ENCODE peak calls at places on chromosomes 1 and 21, in four cellular contexts. One of them, this sample, is unnamed.

GRCh38 chr1:197692965-197693364 is 82.3 kb downstream of the DENND1B start:
- DNase-seq in activated T-cell treated with anti-CD3 and anti-CD28 coated beads for 1 hour: no peak
- DNase-seq in T-helper 9 cell: no peak
- DNase-seq in GM23248: peak
- DNase-seq in this sample: no peak

GRCh38 chr1:234771642-234772344 is 161.8 kb upstream of the IRF2BP2 start:
- DNase-seq in activated T-cell treated with anti-CD3 and anti-CD28 coated beads for 1 hour: no peak
- DNase-seq in T-helper 9 cell: no peak
- DNase-seq in GM23248: no peak
- DNase-seq in this sample: no peak

GRCh38 chr1:214440219-214440965 is 111.0 kb downstream of the PTPN14 start:
- DNase-seq in activated T-cell treated with anti-CD3 and anti-CD28 coated beads for 1 hour: no peak
- DNase-seq in T-helper 9 cell: no peak
- DNase-seq in GM23248: no peak
- DNase-seq in this sample: no peak

GRCh38 chr1:33140153-33141149 is 41.4 kb downstream of the TRIM62 start:
- DNase-seq in activated T-cell treated with anti-CD3 and anti-CD28 coated beads for 1 hour: no peak
- DNase-seq in T-helper 9 cell: no peak
- DNase-seq in GM23248: peak
- DNase-seq in this sample: no peak

GRCh38 chr1:1562556-1563195 is 12.0 kb downstream of the SSU72 start:
- DNase-seq in activated T-cell treated with anti-CD3 and anti-CD28 coated beads for 1 hour: no peak
- DNase-seq in T-helper 9 cell: no peak
- DNase-seq in GM23248: no peak
- DNase-seq in this sample: no peak

GRCh38 chr1:23421752-23422312 is 2.7 kb downstream of the TCEA3 start:
- DNase-seq in activated T-cell treated with anti-CD3 and anti-CD28 coated beads for 1 hour: no peak
- DNase-seq in T-helper 9 cell: no peak
- DNase-seq in GM23248: peak
- DNase-seq in this sample: no peak

GRCh38 chr1:48000883-48001282 is 3.7 kb upstream of the TRABD2B start:
- DNase-seq in activated T-cell treated with anti-CD3 and anti-CD28 coated beads for 1 hour: no peak
- DNase-seq in T-helper 9 cell: no peak
- DNase-seq in GM23248: no peak
- DNase-seq in this sample: no peak

GRCh38 chr21:33828083-33828482 is 87.5 kb downstream of the ATP5PO start:
- DNase-seq in activated T-cell treated with anti-CD3 and anti-CD28 coated beads for 1 hour: no peak
- DNase-seq in T-helper 9 cell: no peak
- DNase-seq in GM23248: no peak
- DNase-seq in this sample: no peak

GRCh38 chr1:222021124-222021523 is 279.2 kb upstream of the DUSP10 start:
- DNase-seq in activated T-cell treated with anti-CD3 and anti-CD28 coated beads for 1 hour: no peak
- DNase-seq in T-helper 9 cell: no peak
- DNase-seq in GM23248: peak
- DNase-seq in this sample: no peak

GRCh38 chr1:107138767-107139445 is 1.9 kb upstream of the NTNG1 start:
- DNase-seq in activated T-cell treated with anti-CD3 and anti-CD28 coated beads for 1 hour: no peak
- DNase-seq in T-helper 9 cell: no peak
- DNase-seq in GM23248: peak
- DNase-seq in this sample: no peak

GRCh38 chr21:30340714-30341573 is 3.5 kb upstream of the KRTAP27-1 start:
- DNase-seq in activated T-cell treated with anti-CD3 and anti-CD28 coated beads for 1 hour: peak
- DNase-seq in T-helper 9 cell: no peak
- DNase-seq in GM23248: peak
- DNase-seq in this sample: no peak

GRCh38 chr1:38029081-38029681 is 16.6 kb downstream of the UTP11 start:
- DNase-seq in activated T-cell treated with anti-CD3 and anti-CD28 coated beads for 1 hour: no peak
- DNase-seq in T-helper 9 cell: no peak
- DNase-seq in GM23248: peak
- DNase-seq in this sample: no peak

GRCh38 chr1:53552146-53552940 is 93.1 kb downstream of the DMRTB1 start:
- DNase-seq in activated T-cell treated with anti-CD3 and anti-CD28 coated beads for 1 hour: no peak
- DNase-seq in T-helper 9 cell: no peak
- DNase-seq in GM23248: no peak
- DNase-seq in this sample: no peak

GRCh38 chr1:119779869-119780356 is 11.2 kb upstream of the HMGCS2 start:
- DNase-seq in activated T-cell treated with anti-CD3 and anti-CD28 coated beads for 1 hour: no peak
- DNase-seq in T-helper 9 cell: no peak
- DNase-seq in GM23248: peak
- DNase-seq in this sample: no peak

GRCh38 chr1:212549503-212550017 is 59.0 kb upstream of the ATF3 start:
- DNase-seq in activated T-cell treated with anti-CD3 and anti-CD28 coated beads for 1 hour: no peak
- DNase-seq in T-helper 9 cell: no peak
- DNase-seq in GM23248: no peak
- DNase-seq in this sample: no peak

GRCh38 chr1:47779613-47780012 is 217.6 kb downstream of the TRABD2B start:
- DNase-seq in activated T-cell treated with anti-CD3 and anti-CD28 coated beads for 1 hour: no peak
- DNase-seq in T-helper 9 cell: no peak
- DNase-seq in GM23248: no peak
- DNase-seq in this sample: no peak

GRCh38 chr1:218407630-218408029 is 62.5 kb downstream of the TGFB2 start:
- DNase-seq in activated T-cell treated with anti-CD3 and anti-CD28 coated beads for 1 hour: no peak
- DNase-seq in T-helper 9 cell: no peak
- DNase-seq in GM23248: no peak
- DNase-seq in this sample: no peak

GRCh38 chr1:109133815-109134214 is 19.9 kb downstream of the ELAPOR1 start:
- DNase-seq in activated T-cell treated with anti-CD3 and anti-CD28 coated beads for 1 hour: no peak
- DNase-seq in T-helper 9 cell: no peak
- DNase-seq in GM23248: peak
- DNase-seq in this sample: no peak

GRCh38 chr1:172627702-172628101 is 31.2 kb upstream of the FASLG start:
- DNase-seq in activated T-cell treated with anti-CD3 and anti-CD28 coated beads for 1 hour: no peak
- DNase-seq in T-helper 9 cell: no peak
- DNase-seq in GM23248: no peak
- DNase-seq in this sample: no peak

GRCh38 chr21:33854604-33855003 is 61.0 kb downstream of the ATP5PO start:
- DNase-seq in activated T-cell treated with anti-CD3 and anti-CD28 coated beads for 1 hour: no peak
- DNase-seq in T-helper 9 cell: no peak
- DNase-seq in GM23248: peak
- DNase-seq in this sample: no peak